ENCODE peak calls at places on chromosomes 1 and 21, in five cellular contexts. U is right lobe of liver, F is BE2C, M is breast epithelium, P is uterus. X is an unnamed sample.

GRCh38 chr1:5611431-5611830 is 380.8 kb downstream of the NPHP4 start:
- DNase-seq in U (no peak), F (no peak), M (no peak), P (no peak), X (no peak)

GRCh38 chr1:201766117-201766863 is 62.7 kb upstream of the IPO9 start:
- DNase-seq in U (no peak), F (no peak), M (peak), P (peak), X (no peak)

GRCh38 chr1:204509186-204509635 is 7.0 kb upstream of the MDM4 start:
- DNase-seq in U (no peak), F (no peak), M (no peak), P (no peak), X (no peak)

GRCh38 chr1:45512641-45513054 is 9.0 kb downstream of the PRDX1 start:
- DNase-seq in U (peak), F (peak), M (no peak), P (peak), X (no peak)

GRCh38 chr21:28454978-28455600 is 537.6 kb downstream of the LTN1 start:
- DNase-seq in U (no peak), F (no peak), M (no peak), P (no peak), X (no peak)

GRCh38 chr1:93605812-93606512 is 75.7 kb downstream of the BCAR3 start:
- DNase-seq in U (no peak), F (no peak), M (no peak), P (peak), X (no peak)

GRCh38 chr1:85149805-85150204 is 51.0 kb downstream of the SYDE2 start:
- DNase-seq in U (no peak), F (no peak), M (no peak), P (no peak), X (no peak)

GRCh38 chr1:20078166-20078565 is 8.2 kb downstream of the PLA2G5 start:
- DNase-seq in U (no peak), F (no peak), M (no peak), P (no peak), X (no peak)

GRCh38 chr21:46425061-46425460 is 33.6 kb upstream of the DIP2A start:
- DNase-seq in U (no peak), F (no peak), M (no peak), P (no peak), X (no peak)

GRCh38 chr1:64748222-64748621 is 3.3 kb downstream of the RAVER2 start:
- DNase-seq in U (no peak), F (no peak), M (no peak), P (no peak), X (no peak)

GRCh38 chr1:64515427-64515826 is 45.5 kb downstream of the CACHD1 start:
- DNase-seq in U (peak), F (no peak), M (peak), P (peak), X (no peak)

GRCh38 chr1:186183219-186183618 is 191.8 kb downstream of the TPR start:
- DNase-seq in U (no peak), F (no peak), M (no peak), P (no peak), X (no peak)

GRCh38 chr1:186183970-186184628 is 191.0 kb downstream of the TPR start:
- DNase-seq in U (no peak), F (no peak), M (no peak), P (no peak), X (no peak)

GRCh38 chr1:186175588-186175987 is 199.5 kb downstream of the TPR start:
- DNase-seq in U (no peak), F (no peak), M (peak), P (no peak), X (no peak)

DNA sequence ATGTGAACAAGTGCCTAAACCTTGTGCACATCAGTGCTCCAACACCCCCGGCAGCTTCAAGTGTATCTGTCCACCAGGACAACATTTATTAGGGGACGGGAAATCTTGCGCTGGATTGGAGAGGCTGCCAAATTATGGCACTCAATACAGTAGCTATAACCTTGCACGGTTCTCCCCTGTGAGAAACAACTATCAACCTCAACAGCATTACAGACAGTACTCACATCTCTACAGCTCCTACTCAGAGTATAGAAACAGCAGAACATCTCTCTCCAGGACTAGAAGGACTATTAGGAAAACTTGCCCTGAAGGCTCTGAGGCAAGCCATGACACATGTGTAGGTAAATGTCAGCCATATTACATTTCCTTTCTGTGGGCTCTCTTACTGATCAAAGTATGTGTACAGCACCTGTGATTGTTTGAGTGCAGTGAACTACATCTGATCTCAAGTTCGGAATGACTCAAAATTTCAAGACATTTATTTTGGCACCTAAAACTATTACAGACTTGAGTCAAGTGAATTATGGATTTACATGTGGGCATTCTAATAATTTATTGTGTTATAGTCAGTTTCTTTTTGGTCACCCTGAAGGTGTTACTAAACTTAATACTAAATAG is 196.5 kb downstream of the TPR start:
- DNase-seq in U (no peak), F (no peak), M (no peak), P (no peak), X (no peak)
- H3K4me3 ChIP-seq in U (no peak), F (no peak), M (no peak), P (no peak), X (no peak)

DNA sequence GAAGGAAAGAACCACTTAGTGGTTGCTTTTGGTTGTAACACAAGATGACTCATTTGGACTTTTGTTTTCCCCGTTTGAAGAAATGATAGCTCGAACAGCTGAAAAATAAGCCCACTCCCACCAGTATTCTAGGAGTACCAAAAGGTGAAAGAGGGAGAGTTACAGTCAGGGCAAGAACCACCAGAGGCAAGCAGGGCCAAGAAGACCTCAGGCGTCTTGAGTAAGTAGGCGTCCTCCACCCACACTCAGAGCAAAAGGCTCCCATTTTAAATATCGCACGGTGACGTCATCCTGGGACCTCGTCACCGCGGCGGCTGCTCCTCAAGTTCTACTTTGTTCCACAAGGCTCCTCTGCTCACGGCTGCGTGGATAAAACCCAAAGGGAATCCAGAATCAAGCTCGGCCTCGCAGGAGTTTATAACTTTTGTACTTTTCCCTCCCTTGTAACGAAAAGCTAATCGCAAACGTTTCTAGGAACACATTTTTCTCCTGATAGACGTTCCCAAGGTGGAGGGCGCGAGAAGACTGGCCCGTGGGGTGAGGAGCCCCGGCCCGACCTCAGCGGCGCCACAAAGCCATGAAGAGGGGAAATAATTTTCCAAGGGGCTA is 1.2 kb downstream of the BTG3 start:
- DNase-seq in U (peak), F (peak), M (peak), P (peak), X (peak)
- TF ChIP-seq CTCF in U (no peak), F (no peak), M (peak), P (peak), X (no peak)

GRCh38 chr1:28985427-28985826 is 71.1 kb downstream of the EPB41 start:
- DNase-seq in U (no peak), F (no peak), M (no peak), P (no peak), X (no peak)
- H3K4me3 ChIP-seq in U (no peak), F (no peak), M (no peak), P (no peak), X (no peak)

GRCh38 chr1:24541711-24542346 is 14.1 kb upstream of the NCMAP start:
- DNase-seq in U (peak), F (no peak), M (no peak), P (no peak), X (no peak)
- TF ChIP-seq CTCF in U (peak), F (peak), M (peak), P (no peak), X (peak)

DNA sequence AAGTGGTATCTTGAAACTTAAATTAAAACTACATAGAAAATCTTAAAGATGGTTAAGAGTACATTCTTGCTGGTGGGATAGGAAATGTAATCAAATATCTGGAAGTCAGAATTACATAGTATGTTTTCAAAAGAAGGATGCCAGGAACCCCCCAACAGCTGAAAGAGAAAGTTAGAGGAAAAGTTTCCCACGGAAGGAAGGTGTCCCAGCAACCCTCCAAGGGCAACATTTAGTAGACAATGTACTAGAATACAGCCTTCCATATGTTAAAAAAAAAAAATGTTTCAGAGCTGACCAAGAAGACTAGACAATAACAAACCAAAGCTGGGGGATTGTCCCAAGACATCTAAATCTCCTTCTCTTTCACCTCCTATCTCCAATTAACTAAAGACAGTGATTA is 2.2 kb downstream of the DEDD start:
- DNase-seq in U (no peak), F (no peak), M (no peak), P (no peak), X (no peak)
- H3K4me3 ChIP-seq in U (no peak), F (no peak), M (no peak), P (no peak), X (no peak)

GRCh38 chr1:169526120-169526832 is 40.5 kb upstream of the SLC19A2 start:
- DNase-seq in U (no peak), F (no peak), M (no peak), P (no peak), X (no peak)

GRCh38 chr1:169526998-169527397 is 41.3 kb upstream of the SLC19A2 start:
- DNase-seq in U (no peak), F (no peak), M (no peak), P (no peak), X (no peak)

GRCh38 chr1:169528214-169529067 is 42.7 kb upstream of the SLC19A2 start:
- DNase-seq in U (no peak), F (no peak), M (no peak), P (no peak), X (no peak)

GRCh38 chr1:169527461-169528213 is 41.9 kb upstream of the SLC19A2 start:
- DNase-seq in U (no peak), F (no peak), M (no peak), P (no peak), X (no peak)

GRCh38 chr1:169529068-169529642 is 43.4 kb upstream of the SLC19A2 start:
- DNase-seq in U (no peak), F (no peak), M (peak), P (no peak), X (peak)
- TF ChIP-seq CTCF in U (no peak), F (no peak), M (no peak), P (no peak), X (no peak)

X was measured in mucosa of descending colon.